ENCODE peak calls at places on chromosomes 3 and 15, in eight cellular contexts. V is putamen; C is tibial artery; L is stimulated activated CD8-positive, alpha-beta memory T cell treated with anti-CD3 and anti-CD28 coated beads, Interleukin-7, amount 100 ng/mL, for 48 hours; H is A549; O is adipocyte; Q is cardiac muscle cell; Z is BJ. M is an unnamed sample.

GRCh38 chr15:21261965-21262850 is 178.1 kb downstream of the POTEB3 start:
- DNase-seq in V (no peak), C (no peak), L (no peak), H (no peak), O (no peak), Q (no peak), Z (no peak), M (no peak)

GRCh38 chr3:172467170-172467824 is 19.0 kb upstream of the GHSR start:
- DNase-seq in V (no peak), C (no peak), L (no peak), H (peak; percentile 34), O (peak; percentile 5), Q (no peak), Z (no peak), M (peak; percentile 48)

GRCh38 chr15:28960979-28961378 is 75.2 kb downstream of the APBA2 start:
- DNase-seq in V (no peak), C (no peak), L (no peak), H (peak; percentile 48), O (peak; percentile 19), Q (peak; percentile 8), Z (no peak), M (peak; percentile 94)

GRCh38 chr3:190617185-190617584 is 103.3 kb downstream of the IL1RAP start:
- DNase-seq in V (no peak), C (no peak), L (peak; percentile 42), H (no peak), O (no peak), Q (no peak), Z (no peak), M (no peak)

GRCh38 chr15:90838066-90838465 is 30.3 kb upstream of the FURIN start:
- DNase-seq in V (peak; percentile 47), C (no peak), L (peak; percentile 94), H (no peak), O (no peak), Q (no peak), Z (no peak), M (no peak)

GRCh38 chr15:100132309-100132708 is 209.5 kb downstream of the ADAMTS17 start:
- DNase-seq in V (no peak), C (no peak), L (no peak), H (no peak), O (no peak), Q (no peak), Z (no peak), M (no peak)

GRCh38 chr3:14439501-14440167 is 37.2 kb downstream of the SLC6A6 start:
- DNase-seq in V (no peak), C (peak; percentile 79), L (no peak), H (no peak), O (peak; percentile 56), Q (no peak), Z (no peak), M (peak; percentile 71)

GRCh38 chr15:90674476-90674875 is 42.7 kb upstream of the BLM start:
- DNase-seq in V (no peak), C (no peak), L (no peak), H (no peak), O (no peak), Q (no peak), Z (no peak), M (peak; percentile 24)

GRCh38 chr3:84108442-84108971 is 850.3 kb upstream of the CADM2 start:
- DNase-seq in V (peak; percentile 76), C (no peak), L (no peak), H (peak; percentile 21), O (peak; percentile 1), Q (peak; percentile 45), Z (no peak), M (peak; percentile 1)

GRCh38 chr3:194959217-194959616 is 273.5 kb downstream of the FAM43A start:
- DNase-seq in V (no peak), C (no peak), L (no peak), H (no peak), O (no peak), Q (no peak), Z (no peak), M (no peak)

GRCh38 chr15:45454825-45455224 is 67.7 kb downstream of the SLC30A4 start:
- DNase-seq in V (no peak), C (peak; percentile 44), L (peak; percentile 79), H (peak; percentile 59), O (peak; percentile 96), Q (no peak), Z (peak; percentile 75), M (peak; percentile 98)

GRCh38 chr3:186283651-186284445 is 78.2 kb downstream of the DGKG start:
- DNase-seq in V (no peak), C (no peak), L (no peak), H (no peak), O (no peak), Q (no peak), Z (no peak), M (no peak)

GRCh38 chr3:171323934-171324535 is 136.2 kb downstream of the TNIK start:
- DNase-seq in V (no peak), C (no peak), L (no peak), H (no peak), O (no peak), Q (no peak), Z (no peak), M (peak; percentile 86)